ENCODE peak calls at places on chromosomes 1 and 21, in ten cellular contexts. One of them, this sample, is unnamed.

GRCh38 chr1:35688161-35688560 is 30.5 kb downstream of the C1orf216 start:
- DNase-seq in H54: no peak
- DNase-seq in GM18507: no peak
- DNase-seq in ascending aorta: no peak
- DNase-seq in OCI-LY7: no peak
- DNase-seq in caudate nucleus: no peak
- DNase-seq in EH: no peak
- DNase-seq in KBM-7: no peak
- DNase-seq in Panc1: no peak
- DNase-seq in lower lobe of right lung: no peak
- DNase-seq in this sample: no peak

GRCh38 chr21:43347461-43347860 is 79.5 kb downstream of the SIK1 start:
- DNase-seq in KBM-7: no peak
- DNase-seq in caudate nucleus: no peak
- DNase-seq in Panc1: no peak
- DNase-seq in lower lobe of right lung: no peak
- DNase-seq in OCI-LY7: no peak
- DNase-seq in EH: no peak
- DNase-seq in ascending aorta: no peak
- DNase-seq in GM18507: no peak
- DNase-seq in H54: no peak
- DNase-seq in this sample: no peak

GRCh38 chr1:2547210-2548067 is 8.7 kb upstream of the TNFRSF14 start:
- DNase-seq in EH: peak; percentile 17
- DNase-seq in OCI-LY7: peak; percentile 73
- DNase-seq in lower lobe of right lung: peak; percentile 71
- DNase-seq in GM18507: no peak
- DNase-seq in H54: peak; percentile 52
- DNase-seq in KBM-7: no peak
- DNase-seq in caudate nucleus: no peak
- DNase-seq in Panc1: no peak
- DNase-seq in ascending aorta: no peak
- DNase-seq in this sample: no peak

GRCh38 chr1:156543066-156543465 is 29.3 kb downstream of the IQGAP3 start:
- DNase-seq in OCI-LY7: no peak
- DNase-seq in ascending aorta: no peak
- DNase-seq in lower lobe of right lung: no peak
- DNase-seq in Panc1: no peak
- DNase-seq in KBM-7: no peak
- DNase-seq in H54: no peak
- DNase-seq in GM18507: no peak
- DNase-seq in EH: no peak
- DNase-seq in caudate nucleus: no peak
- DNase-seq in this sample: no peak

GRCh38 chr1:193270996-193271395 is 84.6 kb upstream of the B3GALT2 start:
- DNase-seq in KBM-7: no peak
- DNase-seq in H54: no peak
- DNase-seq in lower lobe of right lung: no peak
- DNase-seq in ascending aorta: no peak
- DNase-seq in GM18507: no peak
- DNase-seq in Panc1: no peak
- DNase-seq in OCI-LY7: no peak
- DNase-seq in caudate nucleus: no peak
- DNase-seq in EH: peak; percentile 84
- DNase-seq in this sample: peak; percentile 97

GRCh38 chr1:61400997-61401396 is 318.6 kb downstream of the NFIA start:
- DNase-seq in ascending aorta: no peak
- DNase-seq in H54: no peak
- DNase-seq in EH: no peak
- DNase-seq in lower lobe of right lung: no peak
- DNase-seq in Panc1: no peak
- DNase-seq in KBM-7: no peak
- DNase-seq in caudate nucleus: no peak
- DNase-seq in OCI-LY7: no peak
- DNase-seq in GM18507: no peak
- DNase-seq in this sample: no peak

GRCh38 chr1:8536521-8536920 is 218.6 kb downstream of the SLC45A1 start:
- DNase-seq in GM18507: no peak
- DNase-seq in Panc1: no peak
- DNase-seq in ascending aorta: no peak
- DNase-seq in OCI-LY7: no peak
- DNase-seq in caudate nucleus: no peak
- DNase-seq in lower lobe of right lung: no peak
- DNase-seq in EH: no peak
- DNase-seq in H54: no peak
- DNase-seq in KBM-7: no peak
- DNase-seq in this sample: peak; percentile 61

GRCh38 chr1:183986941-183987340 is 50.6 kb downstream of the COLGALT2 start:
- DNase-seq in OCI-LY7: no peak
- DNase-seq in lower lobe of right lung: no peak
- DNase-seq in EH: peak; percentile 71
- DNase-seq in GM18507: no peak
- DNase-seq in caudate nucleus: no peak
- DNase-seq in KBM-7: no peak
- DNase-seq in ascending aorta: no peak
- DNase-seq in Panc1: no peak
- DNase-seq in H54: no peak
- DNase-seq in this sample: no peak

GRCh38 chr1:191240925-191241324 is 763.3 kb upstream of the BRINP3 start:
- DNase-seq in H54: no peak
- DNase-seq in EH: no peak
- DNase-seq in lower lobe of right lung: no peak
- DNase-seq in Panc1: no peak
- DNase-seq in caudate nucleus: no peak
- DNase-seq in KBM-7: no peak
- DNase-seq in ascending aorta: no peak
- DNase-seq in GM18507: no peak
- DNase-seq in OCI-LY7: no peak
- DNase-seq in this sample: no peak

GRCh38 chr21:39568380-39568779 is 44.4 kb upstream of the B3GALT5 start:
- DNase-seq in ascending aorta: no peak
- DNase-seq in EH: no peak
- DNase-seq in lower lobe of right lung: no peak
- DNase-seq in GM18507: no peak
- DNase-seq in Panc1: no peak
- DNase-seq in OCI-LY7: no peak
- DNase-seq in KBM-7: no peak
- DNase-seq in caudate nucleus: no peak
- DNase-seq in H54: no peak
- DNase-seq in this sample: no peak

GRCh38 chr21:33386222-33386784 is 16.9 kb upstream of the IFNGR2 start:
- DNase-seq in H54: no peak
- DNase-seq in lower lobe of right lung: no peak
- DNase-seq in EH: no peak
- DNase-seq in OCI-LY7: peak; percentile 32
- DNase-seq in ascending aorta: no peak
- DNase-seq in KBM-7: no peak
- DNase-seq in caudate nucleus: no peak
- DNase-seq in Panc1: no peak
- DNase-seq in GM18507: no peak
- DNase-seq in this sample: no peak

GRCh38 chr21:41449613-41450012 is 23.6 kb downstream of the MX1 start:
- DNase-seq in H54: no peak
- DNase-seq in GM18507: no peak
- DNase-seq in EH: no peak
- DNase-seq in lower lobe of right lung: no peak
- DNase-seq in ascending aorta: no peak
- DNase-seq in Panc1: no peak
- DNase-seq in caudate nucleus: no peak
- DNase-seq in OCI-LY7: no peak
- DNase-seq in KBM-7: no peak
- DNase-seq in this sample: no peak

This sample was measured in choroid plexus epithelial cell.